ENCODE peak calls at places on chromosomes 3 and 15, in ten cellular contexts. X, F, P, H, O, N, D, G, B and C are unnamed samples.

GRCh38 chr3:174581551-174581950 is 277.6 kb upstream of the NAALADL2 start:
- DNase-seq in X (no peak), F (no peak), P (no peak), H (no peak), O (no peak), N (no peak), D (no peak), G (no peak), B (no peak), C (no peak)

GRCh38 chr3:14363379-14363778 is 39.0 kb upstream of the SLC6A6 start:
- DNase-seq in X (no peak), F (no peak), P (no peak), H (no peak), O (no peak), N (no peak), D (no peak), G (no peak), B (no peak), C (no peak)

GRCh38 chr3:116517308-116517707 is 72.0 kb upstream of the LSAMP start:
- DNase-seq in X (no peak), F (no peak), P (no peak), H (no peak), O (no peak), N (no peak), D (no peak), G (peak), B (no peak), C (no peak)

GRCh38 chr3:36650271-36650671 is 114.1 kb downstream of the DCLK3 start:
- DNase-seq in X (no peak), F (no peak), P (no peak), H (no peak), O (no peak), N (no peak), D (no peak), G (no peak), B (no peak), C (peak)

GRCh38 chr15:40894689-40895308 is 549 bp downstream of the VPS18 start:
- DNase-seq in X (peak), F (peak), P (peak), H (no peak), O (no peak), N (peak), D (peak), G (peak), B (peak), C (peak)

GRCh38 chr3:187228740-187229139 is 31.5 kb downstream of the RTP1 start:
- DNase-seq in X (no peak), F (no peak), P (no peak), H (no peak), O (no peak), N (no peak), D (no peak), G (no peak), B (no peak), C (no peak)

GRCh38 chr3:124685481-124685880 is 44.8 kb upstream of the UMPS start:
- DNase-seq in X (no peak), F (no peak), P (no peak), H (no peak), O (no peak), N (no peak), D (peak), G (no peak), B (peak), C (no peak)

GRCh38 chr3:184805351-184806038 is 6.5 kb upstream of the VPS8 start:
- DNase-seq in X (no peak), F (no peak), P (no peak), H (no peak), O (no peak), N (no peak), D (no peak), G (peak), B (no peak), C (no peak)

GRCh38 chr3:194985031-194985578 is 285.9 kb downstream of the XXYLT1 start:
- DNase-seq in X (peak), F (peak), P (peak), H (no peak), O (peak), N (no peak), D (peak), G (peak), B (peak), C (peak)

GRCh38 chr3:134795776-134796312 is 784 bp downstream of the EPHB1 start:
- DNase-seq in X (no peak), F (no peak), P (no peak), H (no peak), O (no peak), N (peak), D (no peak), G (no peak), B (no peak), C (no peak)

GRCh38 chr3:117622130-117622841 is 912.7 kb downstream of the TUSC7 start:
- DNase-seq in X (peak), F (no peak), P (no peak), H (no peak), O (no peak), N (no peak), D (no peak), G (peak), B (peak), C (peak)

GRCh38 chr3:184315871-184316661 is 1.7 kb downstream of the EIF4G1 start:
- DNase-seq in X (no peak), F (no peak), P (no peak), H (no peak), O (no peak), N (no peak), D (no peak), G (no peak), B (peak), C (peak)

GRCh38 chr3:81339040-81339845 is 422.2 kb downstream of the GBE1 start:
- DNase-seq in X (no peak), F (no peak), P (no peak), H (no peak), O (no peak), N (no peak), D (no peak), G (no peak), B (peak), C (no peak)

GRCh38 chr15:38611228-38611627 is 46.6 kb upstream of the RASGRP1 start:
- DNase-seq in X (no peak), F (no peak), P (no peak), H (no peak), O (no peak), N (no peak), D (no peak), G (no peak), B (no peak), C (no peak)

GRCh38 chr15:42191610-42192346 is 16.3 kb downstream of the VPS39 start:
- DNase-seq in X (no peak), F (no peak), P (no peak), H (no peak), O (no peak), N (no peak), D (no peak), G (no peak), B (no peak), C (no peak)

GRCh38 chr15:65326109-65326508 is 21.6 kb downstream of the RNU5B-1 start:
- DNase-seq in X (peak), F (no peak), P (no peak), H (no peak), O (peak), N (no peak), D (no peak), G (no peak), B (no peak), C (no peak)

DNA sequence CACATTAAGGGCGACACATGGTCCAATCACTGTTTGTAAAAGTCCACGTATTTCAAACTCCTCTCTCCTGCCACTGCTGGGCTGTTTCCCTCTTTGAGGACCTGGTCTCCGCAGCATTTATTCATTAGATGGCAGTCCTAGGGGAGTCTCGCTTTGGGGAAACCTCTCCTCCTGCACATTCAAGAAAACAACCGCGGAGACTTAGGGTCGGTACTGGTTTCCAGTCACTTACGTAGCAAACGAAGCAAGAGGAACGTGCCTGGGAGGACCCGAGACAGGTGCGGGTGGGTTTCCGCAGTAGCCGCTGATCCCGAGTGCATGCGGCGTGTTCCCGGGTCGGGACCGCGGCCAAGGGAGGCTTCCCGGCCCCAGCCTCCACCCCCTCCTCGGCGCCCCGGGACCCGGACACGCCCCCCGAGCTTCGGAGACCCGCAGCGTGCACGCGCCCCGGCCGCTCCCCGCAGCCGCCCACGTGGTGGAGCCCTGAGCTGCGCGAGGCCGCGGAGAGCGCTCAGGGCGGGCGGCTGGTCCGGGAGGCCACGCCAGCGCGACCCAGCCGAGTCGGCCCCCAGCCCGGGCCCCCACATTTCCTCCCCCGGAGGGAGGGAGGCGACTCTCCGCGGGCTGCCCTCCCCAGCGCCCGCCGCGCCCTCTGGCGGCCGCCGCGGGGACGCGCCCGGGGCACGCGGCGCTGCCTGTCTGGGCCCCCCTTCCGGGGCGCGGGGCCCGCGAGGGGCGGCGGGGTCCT is 1.1 kb upstream of the IGF1R start:
- DNase-seq in X (peak), F (peak), P (peak), H (no peak), O (peak), N (peak), D (no peak), G (peak), B (peak), C (peak)
- TF ChIP-seq CTCF in X (peak), F (peak), P (peak), H (no peak), O (peak), N (peak), D (peak), G (peak), B (no peak), C (peak)

DNA sequence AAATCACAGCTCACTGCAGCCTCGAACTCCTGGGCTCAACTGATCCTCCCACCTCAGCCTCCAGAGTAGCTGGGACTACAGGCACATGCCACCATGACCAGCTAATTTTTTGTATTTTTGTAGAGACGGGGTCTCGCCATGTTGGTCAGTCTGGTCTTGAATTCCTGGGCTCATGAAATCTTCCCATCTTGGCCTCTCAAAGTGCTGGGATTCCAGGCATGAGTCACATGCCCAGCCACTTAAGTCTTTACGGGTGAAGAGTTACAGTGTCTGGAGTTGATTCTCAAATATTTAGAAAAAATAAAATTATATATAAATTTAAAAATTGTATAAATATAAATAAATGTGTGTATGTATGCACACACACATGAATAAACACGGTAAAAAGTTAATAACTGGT is 14.5 kb upstream of the KBTBD12 start:
- DNase-seq in X (no peak), F (no peak), P (no peak), H (no peak), O (no peak), N (no peak), D (no peak), G (no peak), B (no peak), C (no peak)
- TF ChIP-seq CTCF in X (no peak), F (no peak), P (no peak), H (no peak), O (no peak), N (no peak), D (no peak), G (no peak), B (no peak), C (no peak)

GRCh38 chr3:164912916-164913315 is 165.4 kb downstream of the SI start:
- DNase-seq in X (no peak), F (no peak), P (no peak), H (no peak), O (no peak), N (no peak), D (no peak), G (no peak), B (no peak), C (no peak)
- TF ChIP-seq CTCF in X (no peak), F (no peak), P (no peak), H (no peak), O (no peak), N (no peak), D (no peak), G (no peak), B (no peak), C (no peak)

DNA sequence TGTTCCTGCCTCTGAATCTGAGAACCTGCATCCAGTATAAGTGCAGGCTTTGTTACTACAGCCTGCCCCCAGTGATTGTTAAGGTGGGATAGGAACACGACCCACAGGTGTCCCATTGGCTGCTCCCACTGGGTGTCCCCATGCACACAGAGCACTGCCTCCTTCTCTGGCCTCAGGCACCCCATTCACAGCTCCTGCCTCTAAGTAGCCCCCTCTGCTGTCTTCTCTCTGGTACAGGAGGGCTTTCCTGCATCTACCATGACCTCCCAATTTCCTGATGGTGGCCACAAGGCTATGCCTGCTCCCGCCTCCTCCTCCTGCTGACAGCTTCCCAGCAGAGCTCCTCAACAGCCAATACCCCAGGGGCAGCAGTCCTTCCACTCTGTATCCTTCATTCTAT is 238.6 kb upstream of the TMC3 start:
- DNase-seq in X (no peak), F (no peak), P (no peak), H (no peak), O (no peak), N (no peak), D (no peak), G (no peak), B (no peak), C (no peak)
- TF ChIP-seq CTCF in X (no peak), F (no peak), P (no peak), H (no peak), O (no peak), N (no peak), D (no peak), G (no peak), B (no peak), C (no peak)

GRCh38 chr15:77807115-77807514 is 174.4 kb upstream of the LINGO1 start:
- DNase-seq in X (no peak), F (no peak), P (no peak), H (no peak), O (no peak), N (no peak), D (no peak), G (no peak), B (no peak), C (no peak)

GRCh38 chr15:77798847-77799246 is 166.1 kb upstream of the LINGO1 start:
- DNase-seq in X (no peak), F (no peak), P (no peak), H (no peak), O (no peak), N (no peak), D (no peak), G (no peak), B (no peak), C (no peak)

GRCh38 chr15:77808077-77808476 is 175.4 kb upstream of the LINGO1 start:
- DNase-seq in X (no peak), F (no peak), P (no peak), H (no peak), O (no peak), N (no peak), D (no peak), G (no peak), B (no peak), C (no peak)

GRCh38 chr15:77804210-77804609 is 171.5 kb upstream of the LINGO1 start:
- DNase-seq in X (no peak), F (no peak), P (no peak), H (no peak), O (peak), N (no peak), D (no peak), G (no peak), B (no peak), C (no peak)

DNA sequence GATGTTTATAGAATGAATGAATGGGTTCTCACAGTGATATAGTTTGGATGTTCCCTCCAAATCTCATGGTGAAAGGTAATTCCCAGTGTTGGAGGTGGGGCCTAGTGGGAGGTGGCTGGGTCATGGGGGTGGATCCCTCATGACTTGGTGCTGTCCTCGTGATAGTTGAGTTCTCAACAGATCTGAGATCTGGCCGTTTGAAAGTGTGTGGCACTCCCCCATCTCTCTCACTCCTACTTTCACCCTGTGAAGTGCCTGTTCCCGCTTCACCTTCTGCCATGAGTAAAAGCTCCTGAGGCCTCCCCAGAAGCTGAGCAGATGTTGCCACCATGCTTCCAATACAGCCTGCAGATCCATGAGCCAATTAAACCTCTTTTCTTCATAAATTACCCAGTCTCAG is 170.8 kb upstream of the LINGO1 start:
- DNase-seq in X (no peak), F (no peak), P (no peak), H (no peak), O (no peak), N (no peak), D (no peak), G (no peak), B (no peak), C (no peak)
- TF ChIP-seq CTCF in X (no peak), F (no peak), P (no peak), H (no peak), O (no peak), N (no peak), D (no peak), G (no peak), B (no peak), C (no peak)

GRCh38 chr3:21839592-21839991 is 88.6 kb upstream of the ZNF385D start:
- DNase-seq in X (no peak), F (no peak), P (no peak), H (no peak), O (peak), N (no peak), D (no peak), G (peak), B (peak), C (peak)
- TF ChIP-seq CTCF in X (peak), F (peak), P (peak), H (peak), O (peak), N (no peak), D (no peak), G (no peak), B (peak), C (peak)

DNA sequence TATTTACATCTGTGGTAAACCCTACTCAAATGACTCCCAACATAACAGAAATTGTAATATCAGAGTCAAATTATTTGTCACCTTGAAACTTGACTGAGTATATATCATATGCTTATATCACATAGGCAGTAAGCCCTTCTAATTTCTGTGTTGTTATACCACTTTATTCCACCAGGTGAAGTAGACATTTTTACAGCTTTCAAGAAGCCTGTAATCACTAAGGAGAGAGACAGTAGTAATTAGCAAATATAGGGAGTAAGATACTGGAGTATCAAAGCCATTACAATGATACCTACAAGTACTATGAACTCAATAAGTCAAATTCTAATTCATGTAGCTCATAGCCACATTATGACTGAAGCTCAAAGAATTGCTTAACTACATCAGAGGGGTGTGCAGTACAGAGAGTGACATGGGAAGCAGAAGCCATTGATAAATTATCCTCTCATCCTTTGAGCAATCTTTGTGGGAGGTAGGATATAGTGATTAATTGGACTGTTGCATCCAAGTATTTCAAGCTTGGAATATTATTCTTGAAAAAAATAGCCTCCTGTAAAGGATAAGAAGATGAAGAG is 1005.8 kb downstream of the ZPLD1 start:
- DNase-seq in X (no peak), F (no peak), P (no peak), H (no peak), O (no peak), N (no peak), D (no peak), G (no peak), B (peak), C (no peak)
- TF ChIP-seq CTCF in X (peak), F (peak), P (peak), H (no peak), O (no peak), N (peak), D (no peak), G (peak), B (peak), C (peak)

GRCh38 chr3:144692488-144692887 is 720.9 kb downstream of the DIPK2A start:
- DNase-seq in X (no peak), F (no peak), P (no peak), H (no peak), O (no peak), N (no peak), D (no peak), G (no peak), B (no peak), C (no peak)

GRCh38 chr3:144683065-144683464 is 711.4 kb downstream of the DIPK2A start:
- DNase-seq in X (no peak), F (no peak), P (no peak), H (no peak), O (no peak), N (no peak), D (no peak), G (no peak), B (no peak), C (no peak)

DNA sequence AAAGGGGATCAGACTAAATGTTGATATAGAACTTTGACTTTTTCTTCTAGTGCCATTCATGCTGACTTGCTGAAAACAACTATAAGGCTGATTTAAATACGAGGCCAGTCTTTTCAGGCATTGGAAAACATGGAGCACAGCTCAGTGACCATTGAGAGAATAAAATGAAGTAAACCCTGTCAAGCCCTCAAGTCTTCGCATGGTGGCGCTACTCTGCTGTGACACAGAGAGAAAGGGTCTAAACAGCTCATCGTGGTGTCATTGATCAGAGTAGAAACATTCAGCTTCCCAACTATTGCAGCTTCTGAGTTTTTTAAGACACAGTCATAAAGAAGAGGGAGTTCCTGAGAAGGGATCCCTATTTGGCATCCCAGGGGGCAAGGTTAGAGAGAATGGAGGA is 716.2 kb downstream of the DIPK2A start:
- DNase-seq in X (no peak), F (no peak), P (no peak), H (no peak), O (no peak), N (no peak), D (no peak), G (no peak), B (no peak), C (no peak)
- TF ChIP-seq CTCF in X (no peak), F (no peak), P (no peak), H (no peak), O (no peak), N (no peak), D (no peak), G (no peak), B (peak), C (no peak)

DNA sequence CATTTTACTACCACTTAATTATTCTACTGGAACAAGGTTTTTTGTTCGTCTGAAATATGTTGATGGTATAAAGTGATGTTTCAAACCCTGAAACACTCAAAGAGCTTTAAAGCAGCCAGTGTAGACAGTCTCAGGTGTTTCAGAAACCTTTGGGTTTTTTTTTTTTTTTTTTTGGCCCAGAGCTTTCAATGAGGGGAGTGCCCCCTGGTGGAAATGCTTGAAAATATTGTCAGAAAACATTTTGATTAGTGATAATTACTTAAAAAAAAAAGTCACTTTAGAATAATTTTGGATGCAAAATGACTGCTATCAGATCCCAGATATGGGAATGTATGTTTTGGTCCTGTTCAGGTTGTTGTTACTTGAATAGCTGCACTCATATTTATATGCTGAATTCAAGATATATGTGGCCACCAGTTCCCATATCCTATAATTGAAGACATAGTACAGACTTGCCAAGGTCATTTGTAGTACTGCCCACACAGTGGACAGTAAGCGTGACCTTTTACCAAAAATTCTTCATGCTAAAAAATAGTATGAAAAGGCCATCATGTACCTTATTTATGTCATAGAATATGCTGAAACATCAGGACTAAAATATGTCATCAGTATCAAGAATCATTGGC is 35.9 kb downstream of the SATB1 start:
- DNase-seq in X (peak), F (peak), P (no peak), H (no peak), O (no peak), N (no peak), D (no peak), G (peak), B (peak), C (no peak)
- TF ChIP-seq CTCF in X (peak), F (peak), P (peak), H (peak), O (peak), N (peak), D (peak), G (peak), B (peak), C (peak)